ENCODE peak calls at places on chromosomes 4 and X, in nine cellular contexts. O is upper lobe of right lung; U is AG04450; Q is ELR; C is stimulated activated CD4-positive, alpha-beta T cell treated with anti-CD3 and anti-CD28 coated beads, Interleukin-1b, Interleukin-23, amount 100 ng/mL, for 24 hours; K is iPS-NIHi11; W is nucleus accumbens; Y is A172; A is HTR-8/SVneo. E is an unnamed sample.
A peak's percentile ranks its signal among the peaks of the same experiment; 100 is the strongest.

GRCh38 chr4:185778307-185778706 is 33.7 kb downstream of the SORBS2 start:
- DNase-seq in K (no peak), Y (no peak), O (no peak), U (no peak), Q (no peak), W (no peak), C (no peak), A (no peak), E (no peak)

GRCh38 chr4:185106353-185106752 is 36.7 kb upstream of the SLC25A4 start:
- DNase-seq in Q (no peak), Y (no peak), C (no peak), W (no peak), O (no peak), K (peak; percentile 30), A (no peak), U (no peak), E (no peak)

GRCh38 chrX:70253377-70254062 is 6.5 kb downstream of the P2RY4 start:
- DNase-seq in Q (peak; percentile 62), C (no peak), U (no peak), A (no peak), K (no peak), O (no peak), Y (peak; percentile 14), W (no peak), E (no peak)

GRCh38 chr4:1446502-1447153 is 40.4 kb upstream of the NKX1-1 start:
- DNase-seq in Q (no peak), O (no peak), Y (no peak), K (no peak), C (no peak), U (no peak), W (no peak), A (no peak), E (no peak)

GRCh38 chr4:140688711-140689598 is 67.2 kb downstream of the TBC1D9 start:
- DNase-seq in K (no peak), U (no peak), Q (peak; percentile 25), W (no peak), C (no peak), Y (no peak), O (no peak), A (no peak), E (peak; percentile 11)

GRCh38 chr4:37453004-37453360 is 208.4 kb downstream of the NWD2 start:
- DNase-seq in Q (peak; percentile 78), K (peak; percentile 63), A (peak; percentile 47), C (no peak), U (no peak), Y (peak; percentile 61), O (no peak), W (peak; percentile 32), E (peak; percentile 17)

GRCh38 chrX:139204903-139205667 is 325.5 kb upstream of the F9 start:
- DNase-seq in A (no peak), O (peak; percentile 45), K (peak; percentile 59), C (no peak), U (no peak), W (no peak), Q (peak; percentile 13), Y (no peak), E (no peak)

GRCh38 chr4:3197366-3198105 is 51.4 kb upstream of the MSANTD1 start:
- DNase-seq in C (no peak), A (no peak), Q (no peak), K (no peak), O (no peak), Y (no peak), W (no peak), U (no peak), E (no peak)